ENCODE peak calls at places on chromosomes 6 and 20, in nine cellular contexts. F is body of pancreas, H is transverse colon, G is IMR-90, V is RWPE2, T is left ventricle myocardium inferior, Z is breast epithelium, Q is heart right ventricle, N is gastrocnemius medialis. R is an unnamed sample.

GRCh38 chr6:158808918-158809678 is 10.1 kb downstream of the EZR start:
- DNase-seq in F (no peak), H (no peak), G (no peak), V (no peak), T (no peak), Z (no peak), Q (no peak), N (no peak), R (no peak)

GRCh38 chr6:13357551-13358075 is 29.3 kb upstream of the TBC1D7 start:
- DNase-seq in F (no peak), H (no peak), G (peak; percentile 77), V (no peak), T (no peak), Z (no peak), Q (no peak), N (no peak), R (no peak)

GRCh38 chr6:168373389-168373788 is 53.8 kb upstream of the DACT2 start:
- DNase-seq in F (no peak), H (no peak), G (no peak), V (no peak), T (no peak), Z (no peak), Q (no peak), N (no peak), R (no peak)

GRCh38 chr20:44070139-44070900 is 116.7 kb downstream of the JPH2 start:
- DNase-seq in F (no peak), H (no peak), G (no peak), V (no peak), T (no peak), Z (peak; percentile 8), Q (no peak), N (no peak), R (no peak)

GRCh38 chr6:72784071-72784470 is 162.2 kb downstream of the KCNQ5 start:
- DNase-seq in F (no peak), H (no peak), G (peak; percentile 42), V (no peak), T (no peak), Z (no peak), Q (no peak), N (no peak), R (no peak)

GRCh38 chr6:56477241-56477640 is 165.4 kb downstream of the DST start:
- DNase-seq in F (no peak), H (no peak), G (no peak), V (no peak), T (no peak), Z (no peak), Q (no peak), N (no peak), R (no peak)

GRCh38 chr20:45052698-45053440 is 48.1 kb downstream of the KCNS1 start:
- DNase-seq in F (no peak), H (no peak), G (peak; percentile 81), V (no peak), T (no peak), Z (no peak), Q (no peak), N (no peak), R (no peak)

GRCh38 chr6:37020426-37021211 is 15.2 kb downstream of the FGD2 start:
- DNase-seq in F (peak; percentile 82), H (peak; percentile 71), G (no peak), V (no peak), T (no peak), Z (peak; percentile 50), Q (no peak), N (no peak), R (no peak)

GRCh38 chr6:83708970-83709747 is at the start of gene SNAP91:
- DNase-seq in F (peak; percentile 56), H (no peak), G (no peak), V (peak; percentile 51), T (no peak), Z (no peak), Q (no peak), N (no peak), R (peak; percentile 92)

GRCh38 chr6:163355471-163355991 is 59.0 kb upstream of the QKI start:
- DNase-seq in F (peak; percentile 17), H (no peak), G (peak; percentile 67), V (no peak), T (peak; percentile 78), Z (no peak), Q (peak; percentile 85), N (no peak), R (no peak)

GRCh38 chr6:44080561-44081521 is 46.4 kb downstream of the MRPL14 start:
- DNase-seq in F (no peak), H (no peak), G (no peak), V (no peak), T (no peak), Z (no peak), Q (no peak), N (no peak), R (no peak)
- TF ChIP-seq CTCF in F (no peak), H (no peak), G (no peak), V (no peak), T (no peak), Z (no peak), Q (no peak), N (no peak), R (no peak)

GRCh38 chr6:107730683-107731314 is 93.3 kb downstream of the SCML4 start:
- DNase-seq in F (no peak), H (no peak), G (no peak), V (no peak), T (no peak), Z (no peak), Q (no peak), N (no peak), R (no peak)

GRCh38 chr6:107731422-107732319 is 92.4 kb downstream of the SCML4 start:
- DNase-seq in F (peak; percentile 46), H (peak; percentile 46), G (no peak), V (no peak), T (no peak), Z (no peak), Q (no peak), N (no peak), R (no peak)

GRCh38 chr6:107729098-107729497 is 95.0 kb downstream of the SCML4 start:
- DNase-seq in F (no peak), H (no peak), G (no peak), V (no peak), T (no peak), Z (no peak), Q (no peak), N (no peak), R (no peak)

GRCh38 chr6:107730106-107730505 is 94.0 kb downstream of the SCML4 start:
- DNase-seq in F (no peak), H (peak; percentile 22), G (no peak), V (no peak), T (no peak), Z (no peak), Q (no peak), N (no peak), R (no peak)

GRCh38 chr6:107732461-107732860 is 91.7 kb downstream of the SCML4 start:
- DNase-seq in F (no peak), H (no peak), G (no peak), V (no peak), T (no peak), Z (no peak), Q (no peak), N (no peak), R (no peak)
- H3K27me3 ChIP-seq in F (no peaks in the 10 kb centered on the region), H (no peaks in the 10 kb centered on the region), G (peaks cover 55% of the 10 kb centered on the region), V (peaks cover 13% of the 10 kb centered on the region), T (peaks cover 84% of the 10 kb centered on the region), Z (no peaks in the 10 kb centered on the region), Q (peaks cover 31% of the 10 kb centered on the region), N (no peaks in the 10 kb centered on the region), R (no peaks in the 10 kb centered on the region)

GRCh38 chr6:15905488-15906392 is 223.1 kb upstream of the MYLIP start:
- DNase-seq in F (no peak), H (no peak), G (no peak), V (no peak), T (no peak), Z (no peak), Q (no peak), N (no peak), R (no peak)
- H3K4me1 ChIP-seq in F (peaks cover 6% of the 10 kb centered on the region), H (no peaks in the 10 kb centered on the region), G (no peaks in the 10 kb centered on the region), V (peaks cover 13% of the 10 kb centered on the region), T (no peaks in the 10 kb centered on the region), Z (no peaks in the 10 kb centered on the region), Q (no peaks in the 10 kb centered on the region), N (no peaks in the 10 kb centered on the region), R (peaks cover 17% of the 10 kb centered on the region)

GRCh38 chr20:58702859-58703648 is 10.5 kb downstream of the NPEPL1 start:
- DNase-seq in F (no peak), H (peak; percentile 6), G (no peak), V (peak; percentile 56), T (peak; percentile 5), Z (no peak), Q (no peak), N (no peak), R (no peak)
- TF ChIP-seq CTCF in F (no peak), H (no peak), G (no peak), V (peak; percentile 37), T (peak; percentile 24), Z (no peak), Q (no peak), N (no peak), R (peak; percentile 37)

GRCh38 chr20:17691758-17692157 is 8.0 kb upstream of the BANF2 start:
- DNase-seq in F (peak; percentile 13), H (no peak), G (no peak), V (peak; percentile 5), T (no peak), Z (no peak), Q (no peak), N (no peak), R (no peak)
- H3K27me3 ChIP-seq in F (no peaks in the 10 kb centered on the region), H (no peaks in the 10 kb centered on the region), G (peaks cover 3% of the 10 kb centered on the region), V (no peaks in the 10 kb centered on the region), T (no peaks in the 10 kb centered on the region), Z (no peaks in the 10 kb centered on the region), Q (no peaks in the 10 kb centered on the region), N (no peaks in the 10 kb centered on the region), R (peaks cover 7% of the 10 kb centered on the region)

GRCh38 chr20:47726632-47727031 is 58.6 kb downstream of the SULF2 start:
- DNase-seq in F (no peak), H (no peak), G (no peak), V (no peak), T (no peak), Z (no peak), Q (no peak), N (no peak), R (no peak)
- H3K4me1 ChIP-seq in F (no peaks in the 10 kb centered on the region), H (no peaks in the 10 kb centered on the region), G (no peaks in the 10 kb centered on the region), V (no peaks in the 10 kb centered on the region), T (peaks cover 24% of the 10 kb centered on the region), Z (no peaks in the 10 kb centered on the region), Q (no peaks in the 10 kb centered on the region), N (no peaks in the 10 kb centered on the region), R (peaks cover 18% of the 10 kb centered on the region)